ENCODE peak calls at places on chromosomes 13 and 19, in nine cellular contexts. G is esophagus squamous epithelium; K is activated naive CD4-positive, alpha-beta T cell treated with anti-CD3 and anti-CD28 coated beads for 36 hours; X is EL; V is PC-3; S is NCI-H2081; F is CD4-positive, alpha-beta memory T cell; Q is astrocyte of the hippocampus; J is NCI-H2171 treated with DMSO at 0.1 percent for 48 hours. E is an unnamed sample.

GRCh38 chr13:91467236-91467635 is 68.8 kb downstream of the GPC5 start:
- DNase-seq in G (no peak), K (no peak), X (no peak), V (no peak), S (no peak), F (no peak), Q (no peak), J (no peak), E (no peak)

GRCh38 chr13:100675660-100676129 is 1.1 kb upstream of the TMTC4 start:
- DNase-seq in G (no peak), K (no peak), X (no peak), V (no peak), S (no peak), F (no peak), Q (no peak), J (no peak), E (no peak)

GRCh38 chr13:39144941-39145533 is 106.8 kb downstream of the NHLRC3 start:
- DNase-seq in G (no peak), K (peak), X (peak), V (peak), S (peak), F (no peak), Q (peak), J (peak), E (peak)

GRCh38 chr19:56942749-56943148 is 102.2 kb upstream of the PEG3 start:
- DNase-seq in G (no peak), K (no peak), X (peak), V (no peak), S (no peak), F (no peak), Q (peak), J (no peak), E (peak)

GRCh38 chr13:100428966-100429365 is 159.6 kb downstream of the GGACT start:
- DNase-seq in G (no peak), K (no peak), X (no peak), V (no peak), S (peak), F (no peak), Q (peak), J (no peak), E (no peak)

GRCh38 chr19:45090598-45090997 is 2.4 kb upstream of the PPP1R37 start:
- DNase-seq in G (no peak), K (no peak), X (no peak), V (no peak), S (no peak), F (no peak), Q (no peak), J (no peak), E (no peak)

GRCh38 chr13:60583911-60584753 is 187.1 kb downstream of the TDRD3 start:
- DNase-seq in G (no peak), K (peak), X (peak), V (peak), S (no peak), F (no peak), Q (peak), J (peak), E (peak)

GRCh38 chr13:110197041-110197440 is 109.9 kb downstream of the COL4A1 start:
- DNase-seq in G (no peak), K (no peak), X (no peak), V (no peak), S (no peak), F (no peak), Q (no peak), J (no peak), E (peak)

GRCh38 chr19:8206147-8207087 is 2.8 kb upstream of the CERS4 start:
- DNase-seq in G (no peak), K (no peak), X (no peak), V (no peak), S (peak), F (no peak), Q (no peak), J (no peak), E (no peak)

GRCh38 chr13:23447927-23448326 is 14.4 kb upstream of the SACS start:
- DNase-seq in G (no peak), K (no peak), X (peak), V (no peak), S (no peak), F (no peak), Q (no peak), J (peak), E (peak)

GRCh38 chr19:42386974-42387707 is 3.0 kb downstream of the CNFN start:
- DNase-seq in G (no peak), K (peak), X (peak), V (peak), S (peak), F (peak), Q (peak), J (peak), E (peak)

GRCh38 chr19:27754700-27755099 is 1458.3 kb downstream of the UQCRFS1 start:
- DNase-seq in G (no peak), K (no peak), X (no peak), V (no peak), S (no peak), F (no peak), Q (no peak), J (no peak), E (no peak)

GRCh38 chr19:39544201-39544903 is 4.4 kb upstream of the EID2 start:
- DNase-seq in G (no peak), K (peak), X (peak), V (no peak), S (no peak), F (no peak), Q (peak), J (no peak), E (peak)

GRCh38 chr13:92896842-92897241 is 329.8 kb upstream of the GPC6 start:
- DNase-seq in G (no peak), K (no peak), X (no peak), V (peak), S (peak), F (no peak), Q (peak), J (peak), E (peak)

GRCh38 chr19:33247441-33247819 is 21.8 kb upstream of the SLC7A10 start:
- DNase-seq in G (no peak), K (no peak), X (no peak), V (no peak), S (no peak), F (no peak), Q (no peak), J (no peak), E (no peak)

GRCh38 chr13:31875134-31875533 is 135.8 kb downstream of the RXFP2 start:
- DNase-seq in G (no peak), K (no peak), X (no peak), V (no peak), S (no peak), F (no peak), Q (no peak), J (no peak), E (peak)

GRCh38 chr19:56884481-56884880 is 44.0 kb upstream of the PEG3 start:
- DNase-seq in G (no peak), K (no peak), X (no peak), V (no peak), S (no peak), F (no peak), Q (no peak), J (no peak), E (no peak)

GRCh38 chr13:110555601-110556223 is 5.8 kb downstream of the RAB20 start:
- DNase-seq in G (no peak), K (no peak), X (no peak), V (peak), S (peak), F (no peak), Q (no peak), J (no peak), E (no peak)

GRCh38 chr13:32448224-32448623 is 20.3 kb upstream of the N4BP2L1 start:
- DNase-seq in G (no peak), K (no peak), X (no peak), V (no peak), S (no peak), F (no peak), Q (no peak), J (no peak), E (no peak)

GRCh38 chr19:33171916-33172359 is 22.2 kb upstream of the LRP3 start:
- DNase-seq in G (no peak), K (no peak), X (peak), V (peak), S (no peak), F (no peak), Q (no peak), J (no peak), E (peak)

GRCh38 chr13:43220873-43221578 is 197.6 kb downstream of the DNAJC15 start:
- DNase-seq in G (no peak), K (no peak), X (no peak), V (no peak), S (no peak), F (no peak), Q (no peak), J (no peak), E (no peak)

GRCh38 chr13:100633461-100633860 is 41.1 kb downstream of the TMTC4 start:
- DNase-seq in G (no peak), K (no peak), X (peak), V (peak), S (no peak), F (no peak), Q (peak), J (no peak), E (peak)

GRCh38 chr19:38812841-38813320 is at the start of gene LGALS4:
- DNase-seq in G (no peak), K (no peak), X (no peak), V (no peak), S (no peak), F (no peak), Q (no peak), J (no peak), E (no peak)

GRCh38 chr13:45879666-45880065 is 28.1 kb upstream of the SIAH3 start:
- DNase-seq in G (no peak), K (no peak), X (no peak), V (peak), S (no peak), F (no peak), Q (peak), J (no peak), E (no peak)

GRCh38 chr13:110616103-110617101 is 1.1 kb downstream of the NAXD start:
- DNase-seq in G (no peak), K (peak), X (peak), V (peak), S (peak), F (peak), Q (peak), J (no peak), E (peak)

GRCh38 chr13:79423801-79424642 is 18.0 kb upstream of the RBM26 start:
- DNase-seq in G (no peak), K (no peak), X (peak), V (peak), S (peak), F (no peak), Q (peak), J (peak), E (peak)

GRCh38 chr19:12723643-12724426 is at the start of gene TNPO2:
- DNase-seq in G (no peak), K (peak), X (peak), V (peak), S (peak), F (peak), Q (peak), J (peak), E (peak)

GRCh38 chr13:29065142-29065541 is 245.0 kb downstream of the MTUS2 start:
- DNase-seq in G (no peak), K (no peak), X (no peak), V (no peak), S (no peak), F (no peak), Q (no peak), J (no peak), E (no peak)

GRCh38 chr19:35142531-35143230 is 374 bp upstream of the FXYD7 start:
- DNase-seq in G (no peak), K (peak), X (peak), V (peak), S (no peak), F (peak), Q (peak), J (peak), E (no peak)

E was measured in AG10803.